ENCODE peak calls at places on chromosomes 1 and 21, in ten cellular contexts. One of them, this sample, is unnamed.

GRCh38 chr1:25062621-25063255 is 132.7 kb upstream of the RUNX3 start:
- DNase-seq in uterus: no peak
- DNase-seq in colonic mucosa: no peak
- DNase-seq in CD8-positive, alpha-beta T cell: no peak
- DNase-seq in brain microvascular endothelial cell: no peak
- DNase-seq in foreskin fibroblast: no peak
- DNase-seq in amniotic stem cell: no peak
- DNase-seq in hypothalamus: no peak
- DNase-seq in iris pigment epithelial cell: no peak
- DNase-seq in astrocyte: no peak
- DNase-seq in this sample: no peak

GRCh38 chr1:160428655-160429054 is 28.3 kb downstream of the VANGL2 start:
- DNase-seq in colonic mucosa: peak; percentile 77
- DNase-seq in iris pigment epithelial cell: peak; percentile 49
- DNase-seq in uterus: no peak
- DNase-seq in hypothalamus: no peak
- DNase-seq in astrocyte: peak; percentile 43
- DNase-seq in CD8-positive, alpha-beta T cell: peak; percentile 25
- DNase-seq in foreskin fibroblast: peak; percentile 57
- DNase-seq in amniotic stem cell: no peak
- DNase-seq in brain microvascular endothelial cell: peak; percentile 48
- DNase-seq in this sample: peak; percentile 46

GRCh38 chr21:33640697-33641338 is 723 bp downstream of the CRYZL1 start:
- DNase-seq in uterus: peak; percentile 19
- DNase-seq in colonic mucosa: peak; percentile 31
- DNase-seq in foreskin fibroblast: peak; percentile 48
- DNase-seq in brain microvascular endothelial cell: no peak
- DNase-seq in astrocyte: peak; percentile 17
- DNase-seq in hypothalamus: no peak
- DNase-seq in amniotic stem cell: no peak
- DNase-seq in iris pigment epithelial cell: peak; percentile 45
- DNase-seq in CD8-positive, alpha-beta T cell: no peak
- DNase-seq in this sample: no peak

GRCh38 chr1:37513795-37514349 is 694 bp downstream of the MEAF6 start:
- DNase-seq in iris pigment epithelial cell: peak; percentile 21
- DNase-seq in astrocyte: no peak
- DNase-seq in colonic mucosa: peak; percentile 34
- DNase-seq in uterus: no peak
- DNase-seq in CD8-positive, alpha-beta T cell: peak; percentile 42
- DNase-seq in hypothalamus: peak; percentile 17
- DNase-seq in brain microvascular endothelial cell: peak; percentile 4
- DNase-seq in foreskin fibroblast: peak; percentile 38
- DNase-seq in amniotic stem cell: no peak
- DNase-seq in this sample: peak; percentile 40

GRCh38 chr1:241105118-241105517 is 251.9 kb downstream of the RGS7 start:
- DNase-seq in brain microvascular endothelial cell: no peak
- DNase-seq in amniotic stem cell: no peak
- DNase-seq in foreskin fibroblast: no peak
- DNase-seq in CD8-positive, alpha-beta T cell: no peak
- DNase-seq in hypothalamus: no peak
- DNase-seq in colonic mucosa: no peak
- DNase-seq in iris pigment epithelial cell: no peak
- DNase-seq in astrocyte: no peak
- DNase-seq in uterus: no peak
- DNase-seq in this sample: no peak

GRCh38 chr1:245363821-245364220 is 209.0 kb downstream of the KIF26B start:
- DNase-seq in amniotic stem cell: no peak
- DNase-seq in iris pigment epithelial cell: no peak
- DNase-seq in brain microvascular endothelial cell: no peak
- DNase-seq in colonic mucosa: no peak
- DNase-seq in hypothalamus: no peak
- DNase-seq in foreskin fibroblast: no peak
- DNase-seq in astrocyte: no peak
- DNase-seq in CD8-positive, alpha-beta T cell: no peak
- DNase-seq in uterus: no peak
- DNase-seq in this sample: peak; percentile 54

GRCh38 chr1:230573647-230574046 is 68.6 kb upstream of the COG2 start:
- DNase-seq in colonic mucosa: no peak
- DNase-seq in foreskin fibroblast: no peak
- DNase-seq in uterus: no peak
- DNase-seq in CD8-positive, alpha-beta T cell: no peak
- DNase-seq in brain microvascular endothelial cell: no peak
- DNase-seq in iris pigment epithelial cell: no peak
- DNase-seq in hypothalamus: no peak
- DNase-seq in amniotic stem cell: no peak
- DNase-seq in astrocyte: no peak
- DNase-seq in this sample: no peak

GRCh38 chr1:63454269-63454668 is 68.8 kb downstream of the ITGB3BP start:
- DNase-seq in iris pigment epithelial cell: peak; percentile 29
- DNase-seq in amniotic stem cell: peak; percentile 12
- DNase-seq in colonic mucosa: no peak
- DNase-seq in astrocyte: no peak
- DNase-seq in brain microvascular endothelial cell: no peak
- DNase-seq in foreskin fibroblast: peak; percentile 36
- DNase-seq in uterus: no peak
- DNase-seq in CD8-positive, alpha-beta T cell: no peak
- DNase-seq in hypothalamus: no peak
- DNase-seq in this sample: no peak

GRCh38 chr1:154607084-154607747 is 770 bp downstream of the ADAR start:
- DNase-seq in amniotic stem cell: no peak
- DNase-seq in astrocyte: peak; percentile 74
- DNase-seq in hypothalamus: peak; percentile 37
- DNase-seq in CD8-positive, alpha-beta T cell: peak; percentile 16
- DNase-seq in foreskin fibroblast: peak; percentile 66
- DNase-seq in brain microvascular endothelial cell: peak; percentile 42
- DNase-seq in colonic mucosa: peak; percentile 40
- DNase-seq in iris pigment epithelial cell: peak; percentile 65
- DNase-seq in uterus: peak; percentile 42
- DNase-seq in this sample: peak; percentile 13

GRCh38 chr1:227049253-227049652 is 109.2 kb downstream of the COQ8A start:
- DNase-seq in brain microvascular endothelial cell: no peak
- DNase-seq in amniotic stem cell: no peak
- DNase-seq in foreskin fibroblast: no peak
- DNase-seq in uterus: no peak
- DNase-seq in colonic mucosa: no peak
- DNase-seq in hypothalamus: no peak
- DNase-seq in iris pigment epithelial cell: no peak
- DNase-seq in astrocyte: no peak
- DNase-seq in CD8-positive, alpha-beta T cell: no peak
- DNase-seq in this sample: no peak

GRCh38 chr1:15075175-15075574 is 78.4 kb upstream of the TMEM51 start:
- DNase-seq in astrocyte: no peak
- DNase-seq in hypothalamus: no peak
- DNase-seq in foreskin fibroblast: no peak
- DNase-seq in uterus: no peak
- DNase-seq in iris pigment epithelial cell: no peak
- DNase-seq in CD8-positive, alpha-beta T cell: no peak
- DNase-seq in brain microvascular endothelial cell: no peak
- DNase-seq in amniotic stem cell: no peak
- DNase-seq in colonic mucosa: no peak
- DNase-seq in this sample: no peak

GRCh38 chr1:171625225-171625624 is 3.2 kb downstream of the MYOCOS start:
- DNase-seq in colonic mucosa: no peak
- DNase-seq in amniotic stem cell: no peak
- DNase-seq in CD8-positive, alpha-beta T cell: no peak
- DNase-seq in uterus: no peak
- DNase-seq in iris pigment epithelial cell: no peak
- DNase-seq in astrocyte: no peak
- DNase-seq in brain microvascular endothelial cell: no peak
- DNase-seq in foreskin fibroblast: no peak
- DNase-seq in hypothalamus: no peak
- DNase-seq in this sample: no peak

GRCh38 chr1:54991939-54992338 is 6.8 kb upstream of the BSND start:
- DNase-seq in CD8-positive, alpha-beta T cell: no peak
- DNase-seq in colonic mucosa: no peak
- DNase-seq in iris pigment epithelial cell: no peak
- DNase-seq in uterus: no peak
- DNase-seq in amniotic stem cell: no peak
- DNase-seq in foreskin fibroblast: no peak
- DNase-seq in astrocyte: no peak
- DNase-seq in brain microvascular endothelial cell: no peak
- DNase-seq in hypothalamus: no peak
- DNase-seq in this sample: no peak